ENCODE peak calls at places on chromosomes 11 and 22, in five cellular contexts. One of them, this sample, is unnamed.

GRCh38 chr11:76291576-76292526 is 85.5 kb upstream of the WNT11 start:
- DNase-seq in fibroblast of lung: no peak
- DNase-seq in GM10248: no peak
- DNase-seq in K562: peak; percentile 39
- DNase-seq in pancreas: no peak
- DNase-seq in this sample: no peak

GRCh38 chr11:31921066-31921465 is 109.9 kb upstream of the PAX6 start:
- DNase-seq in GM10248: no peak
- DNase-seq in K562: no peak
- DNase-seq in pancreas: no peak
- DNase-seq in fibroblast of lung: peak; percentile 79
- DNase-seq in this sample: no peak

GRCh38 chr11:66875376-66875775 is 18.5 kb downstream of the LRFN4 start:
- DNase-seq in fibroblast of lung: no peak
- DNase-seq in pancreas: no peak
- DNase-seq in K562: no peak
- DNase-seq in GM10248: no peak
- DNase-seq in this sample: no peak

GRCh38 chr11:62461740-62462522 is 43.1 kb downstream of the SCGB1A1 start:
- DNase-seq in K562: peak; percentile 59
- DNase-seq in pancreas: no peak
- DNase-seq in fibroblast of lung: peak; percentile 80
- DNase-seq in GM10248: no peak
- DNase-seq in this sample: peak; percentile 79

GRCh38 chr22:50308597-50308935 is 1.1 kb upstream of the PLXNB2 start:
- DNase-seq in fibroblast of lung: peak; percentile 68
- DNase-seq in K562: peak; percentile 54
- DNase-seq in GM10248: no peak
- DNase-seq in pancreas: peak; percentile 85
- DNase-seq in this sample: no peak

GRCh38 chr11:68962527-68963250 is 18.1 kb downstream of the MRGPRD start:
- DNase-seq in fibroblast of lung: no peak
- DNase-seq in pancreas: no peak
- DNase-seq in K562: no peak
- DNase-seq in GM10248: peak; percentile 19
- DNase-seq in this sample: no peak

GRCh38 chr11:75677275-75677674 is 8.4 kb upstream of the MAP6 start:
- DNase-seq in pancreas: no peak
- DNase-seq in GM10248: peak; percentile 37
- DNase-seq in K562: no peak
- DNase-seq in fibroblast of lung: no peak
- DNase-seq in this sample: no peak

GRCh38 chr11:43467958-43468357 is 109.2 kb downstream of the TTC17 start:
- DNase-seq in fibroblast of lung: no peak
- DNase-seq in GM10248: no peak
- DNase-seq in K562: no peak
- DNase-seq in pancreas: no peak
- DNase-seq in this sample: no peak

GRCh38 chr11:72778535-72779494 is 15.0 kb downstream of the STARD10 start:
- DNase-seq in pancreas: peak; percentile 78
- DNase-seq in GM10248: no peak
- DNase-seq in K562: no peak
- DNase-seq in fibroblast of lung: no peak
- DNase-seq in this sample: no peak

GRCh38 chr22:29692327-29692640 is 27.5 kb upstream of the CABP7 start:
- DNase-seq in GM10248: no peak
- DNase-seq in pancreas: peak; percentile 35
- DNase-seq in K562: no peak
- DNase-seq in fibroblast of lung: no peak
- DNase-seq in this sample: no peak

GRCh38 chr11:65778431-65778900 is 2.3 kb downstream of the AP5B1 start:
- DNase-seq in GM10248: no peak
- DNase-seq in K562: no peak
- DNase-seq in fibroblast of lung: no peak
- DNase-seq in pancreas: peak; percentile 81
- DNase-seq in this sample: no peak

GRCh38 chr11:72684236-72684912 is 10.2 kb upstream of the PDE2A start:
- DNase-seq in pancreas: peak; percentile 81
- DNase-seq in GM10248: peak; percentile 79
- DNase-seq in K562: peak; percentile 80
- DNase-seq in fibroblast of lung: peak; percentile 58
- DNase-seq in this sample: no peak

GRCh38 chr22:28983190-28983589 is 78.4 kb downstream of the C22orf31 start:
- DNase-seq in K562: no peak
- DNase-seq in fibroblast of lung: no peak
- DNase-seq in GM10248: no peak
- DNase-seq in pancreas: no peak
- DNase-seq in this sample: no peak

GRCh38 chr22:38943181-38943580 is 14.2 kb upstream of the APOBEC3A start:
- DNase-seq in pancreas: no peak
- DNase-seq in GM10248: no peak
- DNase-seq in K562: peak; percentile 24
- DNase-seq in fibroblast of lung: no peak
- DNase-seq in this sample: no peak
- TF ChIP-seq CTCF in pancreas: no peak
- TF ChIP-seq CTCF in GM10248: no peak
- TF ChIP-seq CTCF in K562: peak; percentile 42
- TF ChIP-seq CTCF in fibroblast of lung: no peak
- TF ChIP-seq CTCF in this sample: no peak

GRCh38 chr22:20014526-20015186 is 2.0 kb downstream of the ARVCF start:
- DNase-seq in K562: no peak
- DNase-seq in GM10248: no peak
- DNase-seq in pancreas: peak; percentile 62
- DNase-seq in fibroblast of lung: no peak
- DNase-seq in this sample: no peak

GRCh38 chr22:20016734-20017621 is at the start of gene ARVCF:
- DNase-seq in fibroblast of lung: peak; percentile 88
- DNase-seq in GM10248: peak; percentile 98
- DNase-seq in pancreas: peak; percentile 98
- DNase-seq in K562: peak; percentile 100
- DNase-seq in this sample: peak; percentile 62

GRCh38 chr22:20017622-20017958 is 967 bp upstream of the ARVCF start:
- DNase-seq in pancreas: peak; percentile 35
- DNase-seq in GM10248: no peak
- DNase-seq in K562: no peak
- DNase-seq in fibroblast of lung: no peak
- DNase-seq in this sample: no peak

GRCh38 chr22:20015187-20015625 is 1.4 kb downstream of the ARVCF start:
- DNase-seq in K562: no peak
- DNase-seq in pancreas: peak; percentile 57
- DNase-seq in GM10248: no peak
- DNase-seq in fibroblast of lung: no peak
- DNase-seq in this sample: no peak

GRCh38 chr22:20015971-20016733 is 471 bp downstream of the ARVCF start:
- DNase-seq in K562: peak; percentile 99
- DNase-seq in fibroblast of lung: no peak
- DNase-seq in pancreas: peak; percentile 84
- DNase-seq in GM10248: no peak
- DNase-seq in this sample: no peak
- TF ChIP-seq CTCF in K562: no peak
- TF ChIP-seq CTCF in fibroblast of lung: no peak
- TF ChIP-seq CTCF in pancreas: no peak
- TF ChIP-seq CTCF in GM10248: no peak
- TF ChIP-seq CTCF in this sample: no peak

GRCh38 chr11:47179655-47179991 is 2.9 kb upstream of the ARFGAP2 start:
- DNase-seq in pancreas: no peak
- DNase-seq in GM10248: peak; percentile 74
- DNase-seq in fibroblast of lung: no peak
- DNase-seq in K562: peak; percentile 63
- DNase-seq in this sample: no peak
- TF ChIP-seq CTCF in pancreas: no peak
- TF ChIP-seq CTCF in GM10248: peak; percentile 39
- TF ChIP-seq CTCF in fibroblast of lung: peak; percentile 53
- TF ChIP-seq CTCF in K562: peak; percentile 87
- TF ChIP-seq CTCF in this sample: peak; percentile 70

DNA sequence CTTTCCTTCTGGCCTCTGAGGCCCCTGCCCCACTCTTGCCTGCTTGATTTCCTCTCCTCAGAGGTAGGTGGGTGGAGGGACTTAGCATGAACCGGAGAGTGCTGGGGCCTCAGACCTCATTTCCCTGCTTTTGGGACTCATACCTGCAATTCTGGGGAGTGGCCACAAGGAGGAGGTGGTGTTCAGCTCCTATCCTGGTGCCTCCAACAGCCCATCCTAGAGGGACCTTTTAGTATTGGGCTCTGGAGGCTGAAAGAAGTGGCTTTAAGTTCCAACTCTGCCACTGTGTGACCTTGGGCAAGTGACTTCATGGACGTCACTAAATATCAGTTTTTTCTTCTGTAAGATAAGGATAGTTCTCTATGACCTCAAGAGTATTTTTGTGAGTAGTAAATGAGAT is 98.6 kb downstream of the KIAA1671 start:
- DNase-seq in K562: peak; percentile 38
- DNase-seq in fibroblast of lung: no peak
- DNase-seq in pancreas: no peak
- DNase-seq in GM10248: no peak
- DNase-seq in this sample: no peak
- TF ChIP-seq CTCF in K562: peak; percentile 60
- TF ChIP-seq CTCF in fibroblast of lung: peak; percentile 3
- TF ChIP-seq CTCF in pancreas: no peak
- TF ChIP-seq CTCF in GM10248: no peak
- TF ChIP-seq CTCF in this sample: peak; percentile 20

DNA sequence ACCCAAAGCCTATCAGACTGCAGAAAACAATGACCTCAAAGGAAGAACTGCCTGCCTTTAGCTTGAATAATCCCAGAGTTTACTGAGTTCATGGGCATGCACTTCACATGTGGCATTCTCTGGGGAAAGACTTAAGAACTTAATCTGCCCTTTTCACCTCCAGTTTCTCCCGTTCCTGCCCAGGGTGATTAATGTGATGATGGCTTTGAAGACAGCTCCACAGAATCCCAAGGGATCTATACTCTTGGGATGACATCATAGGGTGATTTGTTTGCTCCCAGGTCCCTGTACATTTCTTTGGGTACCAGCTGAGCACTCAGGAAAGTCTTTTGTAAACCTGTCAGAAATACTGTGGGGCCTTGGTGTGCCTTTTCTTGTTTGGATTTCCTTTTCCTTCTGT is 14.0 kb downstream of the FJX1 start:
- DNase-seq in fibroblast of lung: peak; percentile 20
- DNase-seq in pancreas: no peak
- DNase-seq in K562: no peak
- DNase-seq in GM10248: no peak
- DNase-seq in this sample: no peak
- TF ChIP-seq CTCF in fibroblast of lung: no peak
- TF ChIP-seq CTCF in pancreas: no peak
- TF ChIP-seq CTCF in K562: no peak
- TF ChIP-seq CTCF in GM10248: no peak
- TF ChIP-seq CTCF in this sample: no peak

GRCh38 chr11:11807811-11808210 is 34.0 kb upstream of the USP47 start:
- DNase-seq in K562: no peak
- DNase-seq in fibroblast of lung: no peak
- DNase-seq in pancreas: no peak
- DNase-seq in GM10248: no peak
- DNase-seq in this sample: no peak

GRCh38 chr11:11813288-11813962 is 28.3 kb upstream of the USP47 start:
- DNase-seq in K562: no peak
- DNase-seq in fibroblast of lung: peak; percentile 98
- DNase-seq in GM10248: no peak
- DNase-seq in pancreas: no peak
- DNase-seq in this sample: peak; percentile 90

GRCh38 chr11:11808992-11809583 is 32.7 kb upstream of the USP47 start:
- DNase-seq in pancreas: no peak
- DNase-seq in GM10248: no peak
- DNase-seq in fibroblast of lung: no peak
- DNase-seq in K562: no peak
- DNase-seq in this sample: no peak

GRCh38 chr11:11814614-11815452 is 26.9 kb upstream of the USP47 start:
- DNase-seq in pancreas: no peak
- DNase-seq in fibroblast of lung: no peak
- DNase-seq in GM10248: no peak
- DNase-seq in K562: peak; percentile 22
- DNase-seq in this sample: no peak

DNA sequence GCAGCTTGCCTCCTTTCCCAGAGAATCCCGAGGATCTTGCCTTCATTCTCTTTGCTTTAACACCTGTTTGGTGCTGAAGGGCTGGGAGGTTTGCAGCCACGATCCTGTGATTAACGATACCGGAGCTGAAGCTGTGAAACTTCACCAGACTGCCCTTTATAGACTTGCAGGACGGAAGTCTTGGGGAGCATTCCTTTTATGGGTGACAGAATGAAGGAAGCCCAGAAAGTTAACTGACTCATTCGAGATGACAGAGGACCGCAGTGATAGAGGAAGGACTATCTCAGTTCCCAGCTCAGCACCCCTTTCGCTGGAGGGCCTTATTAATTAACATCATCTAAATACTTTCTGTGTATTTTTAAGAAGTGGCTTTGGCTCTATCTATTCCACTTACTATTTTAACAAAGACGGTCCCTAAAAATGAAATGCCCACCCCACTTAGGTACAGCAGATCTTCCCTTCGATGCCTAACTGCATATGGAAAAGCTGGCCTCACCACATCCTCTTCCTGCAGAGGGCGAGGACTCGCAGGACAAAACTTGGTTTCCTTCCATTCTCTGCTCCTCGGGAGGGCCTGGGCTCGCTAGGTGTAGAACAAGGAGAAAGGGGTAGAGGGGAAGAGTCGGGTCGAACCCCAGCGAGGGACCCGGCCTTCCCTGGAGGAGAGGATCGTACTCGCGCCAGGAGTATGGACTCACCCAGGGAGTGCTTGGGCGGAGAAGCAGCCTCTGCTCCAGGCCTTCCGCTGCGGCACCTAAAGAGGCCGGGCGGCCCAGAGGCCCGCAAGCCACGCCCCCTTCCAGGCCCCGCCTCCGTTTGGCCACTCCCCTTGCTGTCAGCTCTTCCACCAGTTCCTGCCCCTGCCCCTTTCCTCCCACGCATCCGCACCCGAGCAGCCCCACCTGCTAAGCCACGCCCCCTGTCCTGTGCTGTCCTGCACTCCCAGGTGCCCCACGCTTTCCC is 30.7 kb upstream of the USP47 start:
- DNase-seq in K562: peak; percentile 97
- DNase-seq in fibroblast of lung: no peak
- DNase-seq in pancreas: peak; percentile 65
- DNase-seq in GM10248: no peak
- DNase-seq in this sample: no peak
- TF ChIP-seq CTCF in K562: no peak
- TF ChIP-seq CTCF in fibroblast of lung: no peak
- TF ChIP-seq CTCF in pancreas: no peak
- TF ChIP-seq CTCF in GM10248: no peak
- TF ChIP-seq CTCF in this sample: no peak